ENCODE peak calls at places on chromosomes 3 and 15, in six cellular contexts. K, H, D, U, E and Q are unnamed samples.

GRCh38 chr3:77186728-77187127 is 146.8 kb downstream of the ROBO2 start:
- DNase-seq in K (no peak), H (no peak), D (peak), U (no peak), E (no peak), Q (peak)

GRCh38 chr3:163605915-163606314 is 1472.4 kb downstream of the SI start:
- DNase-seq in K (no peak), H (no peak), D (no peak), U (no peak), E (no peak), Q (no peak)

GRCh38 chr15:49427369-49427768 is 4.3 kb downstream of the FGF7 start:
- DNase-seq in K (no peak), H (no peak), D (no peak), U (no peak), E (no peak), Q (no peak)

GRCh38 chr15:25238126-25238525 is 200.7 kb downstream of the UBE3A start:
- DNase-seq in K (no peak), H (no peak), D (no peak), U (no peak), E (peak), Q (no peak)

GRCh38 chr3:39234705-39235104 is 42.3 kb upstream of the XIRP1 start:
- DNase-seq in K (no peak), H (no peak), D (no peak), U (no peak), E (no peak), Q (no peak)

GRCh38 chr3:84772841-84773240 is 185.9 kb upstream of the CADM2 start:
- DNase-seq in K (no peak), H (no peak), D (no peak), U (no peak), E (no peak), Q (no peak)

GRCh38 chr3:184911570-184911969 is 99.6 kb downstream of the VPS8 start:
- DNase-seq in K (no peak), H (no peak), D (no peak), U (no peak), E (no peak), Q (no peak)

GRCh38 chr3:128804017-128804816 is 75.2 kb upstream of the ACAD9 start:
- DNase-seq in K (no peak), H (no peak), D (peak), U (peak), E (no peak), Q (peak)

GRCh38 chr3:115857518-115858136 is 234.3 kb downstream of the GAP43 start:
- DNase-seq in K (peak), H (no peak), D (peak), U (no peak), E (no peak), Q (no peak)

GRCh38 chr3:151795276-151795675 is 18.6 kb upstream of the AADAC start:
- DNase-seq in K (no peak), H (no peak), D (peak), U (no peak), E (no peak), Q (peak)

GRCh38 chr3:29597376-29598008 is 316.6 kb downstream of the RBMS3 start:
- DNase-seq in K (no peak), H (no peak), D (peak), U (no peak), E (no peak), Q (peak)

GRCh38 chr3:157443873-157444770 is 7.5 kb downstream of the PTX3 start:
- DNase-seq in K (no peak), H (no peak), D (peak), U (no peak), E (no peak), Q (peak)

GRCh38 chr15:56805466-56806146 is 72.3 kb upstream of the ZNF280D start:
- DNase-seq in K (no peak), H (no peak), D (peak), U (no peak), E (no peak), Q (peak)

GRCh38 chr15:56808160-56808559 is 74.9 kb upstream of the ZNF280D start:
- DNase-seq in K (no peak), H (no peak), D (no peak), U (no peak), E (no peak), Q (no peak)

GRCh38 chr15:56804279-56804678 is 71.0 kb upstream of the ZNF280D start:
- DNase-seq in K (no peak), H (no peak), D (no peak), U (no peak), E (no peak), Q (no peak)

GRCh38 chr15:56804908-56805307 is 71.6 kb upstream of the ZNF280D start:
- DNase-seq in K (no peak), H (no peak), D (peak), U (no peak), E (no peak), Q (peak)

GRCh38 chr15:56806147-56806536 is 72.8 kb upstream of the ZNF280D start:
- DNase-seq in K (no peak), H (no peak), D (no peak), U (no peak), E (no peak), Q (no peak)
- H3K4me3 ChIP-seq in K (no peak), H (peak), D (no peak), U (no peak), E (no peak), Q (peak)

GRCh38 chr15:64009798-64010241 is 36.5 kb downstream of the DAPK2 start:
- DNase-seq in K (no peak), H (no peak), D (peak), U (peak), E (no peak), Q (no peak)

GRCh38 chr15:64008177-64008576 is 38.1 kb downstream of the DAPK2 start:
- DNase-seq in K (no peak), H (no peak), D (no peak), U (no peak), E (no peak), Q (no peak)

GRCh38 chr15:64010719-64011118 is 35.6 kb downstream of the DAPK2 start:
- DNase-seq in K (no peak), H (no peak), D (peak), U (peak), E (peak), Q (peak)

GRCh38 chr15:64006642-64007041 is 39.6 kb downstream of the DAPK2 start:
- DNase-seq in K (peak), H (no peak), D (no peak), U (no peak), E (no peak), Q (no peak)

GRCh38 chr15:64009241-64009640 is 37.0 kb downstream of the DAPK2 start:
- DNase-seq in K (no peak), H (no peak), D (no peak), U (no peak), E (no peak), Q (peak)
- TF ChIP-seq CTCF in K (no peak), H (no peak), D (no peak), U (no peak), E (no peak), Q (no peak)

DNA sequence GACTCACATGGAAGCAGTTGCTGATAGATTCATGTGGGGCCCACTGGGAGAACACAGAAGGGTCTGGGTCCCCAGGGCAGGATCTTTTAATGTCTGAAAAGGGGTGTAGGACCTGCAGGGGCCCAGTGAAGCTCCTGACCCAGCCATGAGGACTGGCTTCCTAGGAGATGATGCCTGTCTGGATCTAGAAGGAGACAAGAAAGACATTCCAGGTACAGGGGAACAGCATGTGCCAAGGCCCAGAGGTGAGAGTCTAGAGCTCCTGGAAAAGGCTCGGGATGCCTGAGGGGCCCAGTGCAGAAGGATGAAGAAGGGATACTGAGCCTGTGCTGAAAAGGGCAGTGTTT is 4.7 kb upstream of the SEMA3F start:
- DNase-seq in K (no peak), H (no peak), D (no peak), U (no peak), E (no peak), Q (no peak)
- H3K4me3 ChIP-seq in K (no peak), H (no peak), D (no peak), U (no peak), E (no peak), Q (no peak)

GRCh38 chr15:88479169-88479568 is 11.7 kb downstream of the MRPS11 start:
- DNase-seq in K (no peak), H (no peak), D (no peak), U (no peak), E (no peak), Q (no peak)

GRCh38 chr15:88477885-88478284 is 10.4 kb downstream of the MRPS11 start:
- DNase-seq in K (no peak), H (no peak), D (no peak), U (no peak), E (no peak), Q (no peak)

GRCh38 chr15:88480981-88481380 is 13.5 kb downstream of the MRPS11 start:
- DNase-seq in K (no peak), H (no peak), D (no peak), U (no peak), E (no peak), Q (no peak)

GRCh38 chr15:88477126-88477525 is 9.6 kb downstream of the MRPS11 start:
- DNase-seq in K (no peak), H (no peak), D (no peak), U (no peak), E (no peak), Q (no peak)

DNA sequence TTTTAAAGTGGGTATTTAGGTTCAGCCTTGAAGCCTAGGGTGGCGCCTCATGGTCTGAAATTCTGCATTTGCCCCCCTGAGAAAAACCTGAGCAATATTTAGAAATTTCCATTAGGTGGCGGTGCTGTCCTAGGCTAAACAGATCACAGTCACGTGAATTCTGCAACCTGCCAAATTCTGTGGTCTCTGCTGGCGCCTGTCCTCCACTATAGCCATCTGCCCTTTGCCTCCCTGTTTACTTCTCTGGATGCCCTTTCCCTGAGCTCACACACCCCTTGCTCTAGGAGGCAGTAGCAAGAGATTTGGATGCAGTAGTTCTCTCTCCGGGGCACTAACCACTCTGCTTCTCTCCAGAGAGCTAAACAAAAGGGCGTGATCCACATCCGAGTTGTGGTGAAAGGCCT is 9.1 kb downstream of the MRPS11 start:
- DNase-seq in K (no peak), H (peak), D (peak), U (no peak), E (no peak), Q (peak)
- TF ChIP-seq CTCF in K (peak), H (peak), D (peak), U (peak), E (peak), Q (peak)

GRCh38 chr3:159855599-159856495 is 132.8 kb upstream of the IL12A start:
- DNase-seq in K (no peak), H (peak), D (no peak), U (no peak), E (no peak), Q (no peak)

GRCh38 chr3:159854500-159855124 is 134.0 kb upstream of the IL12A start:
- DNase-seq in K (no peak), H (no peak), D (peak), U (no peak), E (no peak), Q (peak)

GRCh38 chr3:159858650-159859049 is 130.0 kb upstream of the IL12A start:
- DNase-seq in K (no peak), H (no peak), D (no peak), U (no peak), E (no peak), Q (no peak)

GRCh38 chr3:159857840-159858239 is 130.8 kb upstream of the IL12A start:
- DNase-seq in K (no peak), H (no peak), D (no peak), U (no peak), E (no peak), Q (no peak)

GRCh38 chr3:159856496-159857098 is 132.0 kb upstream of the IL12A start:
- DNase-seq in K (no peak), H (peak), D (no peak), U (no peak), E (no peak), Q (no peak)
- H3K4me3 ChIP-seq in K (no peak), H (no peak), D (no peak), U (no peak), E (no peak), Q (no peak)

GRCh38 chr15:65832549-65833364 is 36.5 kb upstream of the RAB11A start:
- DNase-seq in K (peak), H (peak), D (peak), U (no peak), E (peak), Q (peak)
- TF ChIP-seq CTCF in K (peak), H (peak), D (peak), U (no peak), E (peak), Q (peak)

DNA sequence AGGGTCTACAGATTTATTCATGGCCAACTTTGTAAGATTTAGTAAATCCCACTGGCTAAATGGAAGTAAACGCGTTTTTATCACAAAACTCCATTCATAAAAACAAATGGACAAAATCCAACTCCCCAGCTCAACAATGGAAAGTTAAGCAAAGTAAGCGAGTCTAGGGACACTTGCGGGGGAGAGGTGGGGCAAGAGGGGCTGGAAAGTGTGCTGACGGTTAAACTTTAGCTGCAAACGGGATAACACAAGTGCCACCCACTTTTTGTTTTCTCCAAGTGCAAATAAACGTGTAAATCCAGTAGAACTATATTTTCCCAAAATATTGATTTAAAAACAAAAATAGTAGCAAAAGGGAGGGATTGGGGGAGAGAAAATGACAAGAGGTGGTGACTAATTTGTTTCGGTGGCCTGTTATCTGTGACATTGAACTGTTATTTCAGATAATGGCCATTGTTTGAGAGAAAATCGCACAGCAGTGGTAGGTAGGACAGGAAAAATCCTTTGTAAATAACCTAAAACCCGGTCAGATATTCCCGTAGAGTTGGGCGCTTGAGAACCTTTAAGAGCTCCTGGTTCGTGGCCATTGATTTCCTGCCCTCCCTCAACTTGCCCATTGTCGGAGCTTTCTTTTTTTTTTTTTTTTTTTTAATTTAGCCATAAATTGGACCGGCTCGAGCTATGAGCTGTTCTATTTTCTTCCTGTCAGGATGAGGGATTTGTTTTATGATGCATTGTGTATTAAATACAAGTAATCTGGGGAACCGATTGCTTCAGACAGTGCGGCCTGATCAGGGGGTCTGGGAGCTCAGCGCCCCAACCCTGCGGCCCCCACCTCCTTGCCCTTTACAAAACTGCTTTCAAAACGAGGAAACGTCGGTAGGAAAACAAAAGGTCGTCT is 514.8 kb downstream of the MECOM start:
- DNase-seq in K (no peak), H (peak), D (no peak), U (no peak), E (no peak), Q (peak)
- H3K4me3 ChIP-seq in K (no peak), H (peak), D (peak), U (no peak), E (peak), Q (peak)

DNA sequence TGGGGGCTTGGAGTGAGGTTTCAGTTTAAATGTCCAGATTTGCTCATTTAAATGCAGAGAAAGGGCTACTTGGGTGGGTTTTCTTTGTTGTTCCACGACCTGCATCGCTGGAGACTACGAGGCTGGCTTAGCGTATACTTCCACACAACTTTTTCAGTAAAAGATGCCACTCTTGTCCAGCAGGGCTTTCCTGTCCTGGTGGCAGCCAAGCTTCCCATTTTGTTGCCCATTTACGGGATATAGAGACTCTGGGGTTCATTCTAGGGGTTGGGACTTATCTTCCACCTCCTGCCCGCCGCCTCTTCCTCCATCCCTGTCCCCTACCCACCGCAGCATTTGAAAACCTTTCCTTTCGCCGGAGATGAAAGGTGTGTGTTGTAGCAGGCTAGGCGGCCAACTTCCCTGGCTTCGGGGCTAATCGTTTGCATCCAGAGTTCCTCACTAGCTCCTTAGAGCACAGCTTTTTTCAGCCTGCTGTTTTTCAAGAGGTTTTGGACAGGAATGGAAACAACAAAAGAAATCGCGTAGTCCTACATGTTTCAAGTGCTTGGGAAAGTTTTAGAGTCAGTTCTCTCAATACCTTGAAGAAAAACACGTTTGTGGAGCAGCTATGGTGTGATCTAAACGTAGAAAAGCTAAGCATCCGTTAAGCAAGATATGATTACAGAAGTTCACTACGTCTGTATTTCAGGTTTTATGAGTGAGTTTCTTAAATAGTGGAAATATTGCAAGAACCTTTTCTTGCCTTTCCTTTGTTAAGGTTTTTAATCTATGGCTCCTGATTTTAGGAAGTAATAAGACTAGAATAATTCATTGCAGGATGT is 843 bp downstream of the CHRNA5 start:
- DNase-seq in K (peak), H (peak), D (peak), U (no peak), E (no peak), Q (peak)
- TF ChIP-seq CTCF in K (peak), H (peak), D (no peak), U (peak), E (no peak), Q (peak)